ENCODE peak calls at places on chromosomes 3 and 15, in seven cellular contexts. I is transverse colon; F is naive thymus-derived CD4-positive, alpha-beta T cell; N is sigmoid colon; B is effector memory CD4-positive, alpha-beta T cell; Y is ovary; V is H1. A is an unnamed sample.

GRCh38 chr15:40338921-40339620 is 1.7 kb downstream of the CCDC9B start:
- DNase-seq in B (no peak), Y (no peak), V (no peak), I (peak), F (no peak), N (peak), A (no peak)

GRCh38 chr15:73994912-73995622 is 551 bp downstream of the PML start:
- DNase-seq in I (peak), Y (peak), V (no peak), F (peak), N (peak), B (no peak), A (peak)

GRCh38 chr15:63474810-63475316 is 29.5 kb upstream of the USP3 start:
- DNase-seq in Y (no peak), I (peak), V (no peak), N (no peak), F (no peak), B (no peak), A (peak)

GRCh38 chr3:9452417-9452816 is 55.0 kb downstream of the SETD5 start:
- DNase-seq in B (no peak), Y (no peak), I (no peak), F (no peak), V (no peak), N (no peak), A (no peak)

GRCh38 chr15:94596707-94597106 is 365.3 kb downstream of the MCTP2 start:
- DNase-seq in Y (no peak), V (no peak), N (no peak), F (no peak), I (no peak), B (no peak), A (no peak)

GRCh38 chr3:45832691-45833090 is 9.2 kb downstream of the LZTFL1 start:
- DNase-seq in B (no peak), F (no peak), Y (no peak), N (no peak), I (no peak), V (no peak), A (peak)

GRCh38 chr15:71448688-71449114 is 333.4 kb downstream of the THSD4 start:
- DNase-seq in F (no peak), N (no peak), B (no peak), Y (no peak), V (peak), I (peak), A (peak)

GRCh38 chr3:109265300-109265699 is 51.0 kb downstream of the DPPA2 start:
- DNase-seq in B (no peak), V (no peak), F (no peak), I (no peak), Y (no peak), N (no peak), A (no peak)

GRCh38 chr3:196694202-196694638 is 17.8 kb downstream of the CEP19 start:
- DNase-seq in V (no peak), F (no peak), N (no peak), Y (no peak), B (no peak), I (no peak), A (no peak)

GRCh38 chr3:132898131-132898530 is 140.1 kb upstream of the TMEM108 start:
- DNase-seq in I (no peak), B (no peak), F (no peak), N (no peak), Y (no peak), V (no peak), A (no peak)

GRCh38 chr3:56926513-56927282 is 124.9 kb upstream of the ARHGEF3 start:
- DNase-seq in N (no peak), F (no peak), I (no peak), B (no peak), V (no peak), Y (no peak), A (no peak)

GRCh38 chr3:131735121-131735520 is 232.3 kb upstream of the MRPL3 start:
- DNase-seq in N (no peak), F (no peak), B (no peak), I (no peak), Y (no peak), V (no peak), A (no peak)

GRCh38 chr15:71709808-71710418 is 100.4 kb upstream of the NR2E3 start:
- DNase-seq in I (no peak), V (no peak), F (no peak), N (no peak), Y (no peak), B (no peak), A (no peak)

GRCh38 chr15:63198315-63198714 is 8.9 kb downstream of the RAB8B start:
- DNase-seq in F (no peak), V (no peak), B (no peak), N (no peak), Y (no peak), I (no peak), A (no peak)

GRCh38 chr3:188749010-188749617 is 422.7 kb upstream of the TPRG1 start:
- DNase-seq in V (peak), F (peak), B (peak), N (no peak), I (peak), Y (no peak), A (peak)

GRCh38 chr3:128458746-128459450 is 7.8 kb downstream of the DNAJB8 start:
- DNase-seq in I (no peak), N (no peak), V (no peak), F (no peak), Y (no peak), B (no peak), A (no peak)

GRCh38 chr3:132553811-132554210 is 43.3 kb upstream of the ACKR4 start:
- DNase-seq in N (no peak), Y (no peak), F (no peak), I (no peak), V (no peak), B (no peak), A (no peak)

GRCh38 chr3:141191097-141191749 is 40.4 kb upstream of the PXYLP1 start:
- DNase-seq in Y (no peak), F (no peak), I (no peak), N (no peak), B (no peak), V (no peak), A (no peak)

GRCh38 chr15:58561321-58561720 is 129.5 kb downstream of the LIPC start:
- DNase-seq in B (no peak), Y (no peak), V (no peak), F (no peak), I (no peak), N (no peak), A (no peak)
- H3K27ac ChIP-seq in B (no peak), Y (no peak), V (no peak), F (no peak), I (no peak), N (no peak), A (peak)

GRCh38 chr3:28343144-28343543 is 5.4 kb upstream of the ZCWPW2 start:
- DNase-seq in I (no peak), V (no peak), F (no peak), Y (no peak), B (no peak), N (no peak), A (no peak)
- H3K27ac ChIP-seq in I (peak), V (no peak), F (no peak), Y (no peak), B (no peak), N (peak), A (no peak)

GRCh38 chr3:50256978-50257890 is 11.7 kb upstream of the SEMA3B start:
- DNase-seq in V (peak), I (peak), F (no peak), B (no peak), Y (peak), N (no peak), A (peak)
- H3K27ac ChIP-seq in V (no peak), I (no peak), F (no peak), B (no peak), Y (no peak), N (peak), A (peak)

DNA sequence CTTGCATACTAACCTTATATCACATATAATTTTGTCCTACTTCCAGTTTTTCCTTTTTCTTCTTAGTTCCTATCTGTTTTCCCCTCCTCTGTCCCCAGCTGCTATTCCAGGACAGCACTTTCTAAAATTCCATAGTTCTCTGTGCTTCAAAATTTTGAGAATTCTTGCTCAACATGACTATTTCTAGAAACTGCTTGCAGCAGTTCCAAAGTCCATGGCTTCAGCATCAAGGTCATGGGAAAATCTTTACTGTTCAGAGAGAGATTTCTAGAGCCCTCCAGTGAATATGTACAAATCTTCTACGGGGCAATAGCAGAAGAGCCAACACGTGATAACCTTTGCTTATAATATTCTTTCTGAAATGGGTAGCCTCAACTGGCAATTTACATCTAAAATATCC is 76.1 kb upstream of the PHLDB2 start:
- DNase-seq in N (no peak), Y (no peak), F (no peak), B (no peak), V (no peak), I (no peak), A (no peak)
- H3K27ac ChIP-seq in N (peak), Y (no peak), F (no peak), B (no peak), V (no peak), I (peak), A (no peak)

DNA sequence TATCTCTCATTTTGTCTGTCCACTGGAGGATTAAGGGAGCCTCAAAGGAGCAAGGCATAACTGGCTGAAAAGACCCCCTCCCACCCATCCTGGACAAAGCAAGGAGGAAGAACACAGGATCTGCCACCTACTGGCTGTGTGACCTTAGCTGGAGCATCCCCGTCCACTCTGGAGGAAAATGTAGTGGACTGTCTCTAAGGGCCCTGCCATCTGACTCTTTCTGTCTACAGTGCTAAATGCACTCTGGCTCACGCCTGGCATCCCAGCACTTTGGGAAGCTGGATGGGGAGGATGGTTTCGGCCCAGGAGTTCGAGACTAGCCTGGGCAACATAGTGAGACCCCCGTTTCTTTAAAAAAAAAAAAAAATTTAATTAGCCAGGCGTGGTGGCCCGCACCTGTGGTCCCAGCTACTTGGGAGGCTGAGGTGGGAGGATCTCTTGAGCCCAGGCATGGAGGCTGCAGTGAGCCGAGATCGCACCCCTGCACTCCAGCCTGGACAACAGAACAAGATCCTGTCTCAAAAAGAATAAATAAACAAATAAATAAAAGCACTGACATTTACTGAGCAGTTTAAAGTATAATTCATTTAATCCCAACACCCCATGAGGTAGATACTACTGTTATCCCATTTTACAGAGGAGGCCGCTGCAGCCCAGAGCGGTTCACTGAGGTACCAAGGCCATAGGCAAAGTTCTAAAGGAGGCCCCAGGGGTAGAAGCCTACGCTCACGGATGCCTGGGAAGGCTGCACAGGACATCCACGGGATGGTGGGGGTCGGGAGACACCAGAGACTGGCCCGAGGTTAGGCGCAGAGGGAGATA is 1.1 kb downstream of the TBC1D2B start:
- DNase-seq in V (no peak), B (no peak), Y (no peak), I (no peak), N (peak), F (no peak), A (no peak)
- H3K27ac ChIP-seq in V (no peak), B (peak), Y (peak), I (peak), N (peak), F (peak), A (no peak)

GRCh38 chr3:130386604-130387263 is 41.3 kb downstream of the COL6A5 start:
- DNase-seq in B (no peak), I (no peak), N (no peak), V (no peak), F (no peak), Y (no peak), A (no peak)
- H3K27ac ChIP-seq in B (no peak), I (no peak), N (no peak), V (no peak), F (no peak), Y (no peak), A (no peak)